ENCODE peak calls at places on chromosomes 11 and 22, in six cellular contexts. One of them, this sample, is unnamed.

GRCh38 chr11:103803062-103803461 is 233.4 kb upstream of the DDI1 start:
- DNase-seq in Peyer's patch: no peak
- DNase-seq in NCI-H1417: no peak
- DNase-seq in NCI-H1092 treated with DMSO at 0.1 percent for 48 hours: no peak
- DNase-seq in NCI-H2081: no peak
- DNase-seq in fibroblast of lung: peak
- DNase-seq in this sample: no peak

GRCh38 chr22:26481694-26482093 is 1.9 kb downstream of the HPS4 start:
- DNase-seq in Peyer's patch: no peak
- DNase-seq in NCI-H1417: no peak
- DNase-seq in NCI-H1092 treated with DMSO at 0.1 percent for 48 hours: no peak
- DNase-seq in NCI-H2081: no peak
- DNase-seq in fibroblast of lung: no peak
- DNase-seq in this sample: no peak

GRCh38 chr11:62444271-62444833 is 25.5 kb downstream of the SCGB1A1 start:
- DNase-seq in Peyer's patch: peak
- DNase-seq in NCI-H1417: peak
- DNase-seq in NCI-H1092 treated with DMSO at 0.1 percent for 48 hours: peak
- DNase-seq in NCI-H2081: peak
- DNase-seq in fibroblast of lung: peak
- DNase-seq in this sample: peak

GRCh38 chr11:114774599-114775365 is 96.5 kb downstream of the NXPE2 start:
- DNase-seq in Peyer's patch: no peak
- DNase-seq in NCI-H1417: peak
- DNase-seq in NCI-H1092 treated with DMSO at 0.1 percent for 48 hours: peak
- DNase-seq in NCI-H2081: peak
- DNase-seq in fibroblast of lung: peak
- DNase-seq in this sample: peak

GRCh38 chr11:27248430-27249207 is 114.4 kb downstream of the CCDC34 start:
- DNase-seq in Peyer's patch: no peak
- DNase-seq in NCI-H1417: no peak
- DNase-seq in NCI-H1092 treated with DMSO at 0.1 percent for 48 hours: no peak
- DNase-seq in NCI-H2081: no peak
- DNase-seq in fibroblast of lung: peak
- DNase-seq in this sample: no peak

GRCh38 chr22:37753746-37754145 is 54.0 kb upstream of the GCAT start:
- DNase-seq in Peyer's patch: no peak
- DNase-seq in NCI-H1417: no peak
- DNase-seq in NCI-H1092 treated with DMSO at 0.1 percent for 48 hours: no peak
- DNase-seq in NCI-H2081: no peak
- DNase-seq in fibroblast of lung: peak
- DNase-seq in this sample: no peak

GRCh38 chr11:125070699-125071254 is 7.7 kb downstream of the SLC37A2 start:
- DNase-seq in Peyer's patch: peak
- DNase-seq in NCI-H1417: no peak
- DNase-seq in NCI-H1092 treated with DMSO at 0.1 percent for 48 hours: no peak
- DNase-seq in NCI-H2081: no peak
- DNase-seq in fibroblast of lung: peak
- DNase-seq in this sample: no peak

GRCh38 chr22:48367731-48368130 is 1459.9 kb downstream of the BRD1 start:
- DNase-seq in Peyer's patch: no peak
- DNase-seq in NCI-H1417: no peak
- DNase-seq in NCI-H1092 treated with DMSO at 0.1 percent for 48 hours: no peak
- DNase-seq in NCI-H2081: no peak
- DNase-seq in fibroblast of lung: no peak
- DNase-seq in this sample: no peak

GRCh38 chr22:24823787-24824186 is 17.8 kb downstream of the SGSM1 start:
- DNase-seq in Peyer's patch: no peak
- DNase-seq in NCI-H1417: no peak
- DNase-seq in NCI-H1092 treated with DMSO at 0.1 percent for 48 hours: no peak
- DNase-seq in NCI-H2081: no peak
- DNase-seq in fibroblast of lung: no peak
- DNase-seq in this sample: no peak

GRCh38 chr22:43479311-43479710 is 67.5 kb downstream of the MPPED1 start:
- DNase-seq in Peyer's patch: no peak
- DNase-seq in NCI-H1417: no peak
- DNase-seq in NCI-H1092 treated with DMSO at 0.1 percent for 48 hours: no peak
- DNase-seq in NCI-H2081: no peak
- DNase-seq in fibroblast of lung: no peak
- DNase-seq in this sample: no peak

GRCh38 chr11:73747762-73748161 is 13.1 kb downstream of the RAB6A start:
- DNase-seq in Peyer's patch: no peak
- DNase-seq in NCI-H1417: no peak
- DNase-seq in NCI-H1092 treated with DMSO at 0.1 percent for 48 hours: no peak
- DNase-seq in NCI-H2081: no peak
- DNase-seq in fibroblast of lung: no peak
- DNase-seq in this sample: no peak

GRCh38 chr11:2488004-2488403 is 43.2 kb downstream of the KCNQ1 start:
- DNase-seq in Peyer's patch: no peak
- DNase-seq in NCI-H1417: no peak
- DNase-seq in NCI-H1092 treated with DMSO at 0.1 percent for 48 hours: no peak
- DNase-seq in NCI-H2081: no peak
- DNase-seq in fibroblast of lung: no peak
- DNase-seq in this sample: no peak

GRCh38 chr11:57131080-57131790 is 50.5 kb upstream of the LRRC55 start:
- DNase-seq in Peyer's patch: no peak
- DNase-seq in NCI-H1417: peak
- DNase-seq in NCI-H1092 treated with DMSO at 0.1 percent for 48 hours: peak
- DNase-seq in NCI-H2081: no peak
- DNase-seq in fibroblast of lung: peak
- DNase-seq in this sample: no peak

GRCh38 chr11:117421041-117421440 is 93.4 kb downstream of the CEP164 start:
- DNase-seq in Peyer's patch: no peak
- DNase-seq in NCI-H1417: no peak
- DNase-seq in NCI-H1092 treated with DMSO at 0.1 percent for 48 hours: no peak
- DNase-seq in NCI-H2081: no peak
- DNase-seq in fibroblast of lung: peak
- DNase-seq in this sample: no peak

GRCh38 chr11:721913-722811 is 16.1 kb downstream of the EPS8L2 start:
- DNase-seq in Peyer's patch: peak
- DNase-seq in NCI-H1417: peak
- DNase-seq in NCI-H1092 treated with DMSO at 0.1 percent for 48 hours: peak
- DNase-seq in NCI-H2081: peak
- DNase-seq in fibroblast of lung: no peak
- DNase-seq in this sample: no peak

GRCh38 chr11:119375629-119376196 is 5.8 kb downstream of the USP2 start:
- DNase-seq in Peyer's patch: peak
- DNase-seq in NCI-H1417: peak
- DNase-seq in NCI-H1092 treated with DMSO at 0.1 percent for 48 hours: no peak
- DNase-seq in NCI-H2081: no peak
- DNase-seq in fibroblast of lung: peak
- DNase-seq in this sample: no peak

GRCh38 chr11:13800901-13801300 is 132.4 kb downstream of the FAR1 start:
- DNase-seq in Peyer's patch: no peak
- DNase-seq in NCI-H1417: no peak
- DNase-seq in NCI-H1092 treated with DMSO at 0.1 percent for 48 hours: no peak
- DNase-seq in NCI-H2081: no peak
- DNase-seq in fibroblast of lung: no peak
- DNase-seq in this sample: no peak

This sample was measured in NCI-H1694 treated with DMSO at 0.1 percent for 48 hours.